ENCODE peak calls at places on chromosomes 16 and 17, in nine cellular contexts. One of them, this sample, is unnamed.

GRCh38 chr17:78168906-78169793 is 769 bp downstream of the SYNGR2 start:
- DNase-seq in fibroblast of lung: peak
- DNase-seq in GM23338: peak
- DNase-seq in AG04450: no peak
- DNase-seq in A549: peak
- DNase-seq in PC-3: peak
- DNase-seq in ascending aorta: peak
- DNase-seq in Peyer's patch: peak
- DNase-seq in right lobe of liver: peak
- DNase-seq in this sample: peak

GRCh38 chr16:8044796-8045195 is 545.5 kb downstream of the TMEM114 start:
- DNase-seq in PC-3: peak
- DNase-seq in AG04450: no peak
- DNase-seq in Peyer's patch: no peak
- DNase-seq in fibroblast of lung: no peak
- DNase-seq in A549: no peak
- DNase-seq in GM23338: no peak
- DNase-seq in right lobe of liver: no peak
- DNase-seq in ascending aorta: no peak
- DNase-seq in this sample: no peak

GRCh38 chr16:17318200-17318599 is 152.6 kb downstream of the XYLT1 start:
- DNase-seq in GM23338: peak
- DNase-seq in fibroblast of lung: peak
- DNase-seq in ascending aorta: no peak
- DNase-seq in A549: peak
- DNase-seq in right lobe of liver: no peak
- DNase-seq in PC-3: no peak
- DNase-seq in AG04450: no peak
- DNase-seq in Peyer's patch: no peak
- DNase-seq in this sample: no peak

GRCh38 chr17:352421-353212 is at the start of gene RPH3AL:
- DNase-seq in PC-3: peak
- DNase-seq in ascending aorta: no peak
- DNase-seq in GM23338: peak
- DNase-seq in fibroblast of lung: peak
- DNase-seq in A549: peak
- DNase-seq in Peyer's patch: peak
- DNase-seq in AG04450: no peak
- DNase-seq in right lobe of liver: peak
- DNase-seq in this sample: no peak

GRCh38 chr16:87216824-87217205 is 100.4 kb downstream of the C16orf95 start:
- DNase-seq in PC-3: no peak
- DNase-seq in right lobe of liver: no peak
- DNase-seq in GM23338: no peak
- DNase-seq in fibroblast of lung: peak
- DNase-seq in AG04450: no peak
- DNase-seq in A549: no peak
- DNase-seq in ascending aorta: no peak
- DNase-seq in Peyer's patch: no peak
- DNase-seq in this sample: no peak

GRCh38 chr16:85057948-85058347 is 30.4 kb downstream of the KIAA0513 start:
- DNase-seq in GM23338: no peak
- DNase-seq in PC-3: no peak
- DNase-seq in Peyer's patch: peak
- DNase-seq in A549: no peak
- DNase-seq in fibroblast of lung: no peak
- DNase-seq in AG04450: no peak
- DNase-seq in ascending aorta: no peak
- DNase-seq in right lobe of liver: no peak
- DNase-seq in this sample: no peak

GRCh38 chr16:29680180-29680598 is 1.2 kb downstream of the QPRT start:
- DNase-seq in A549: no peak
- DNase-seq in PC-3: no peak
- DNase-seq in ascending aorta: no peak
- DNase-seq in GM23338: peak
- DNase-seq in Peyer's patch: no peak
- DNase-seq in right lobe of liver: no peak
- DNase-seq in AG04450: no peak
- DNase-seq in fibroblast of lung: no peak
- DNase-seq in this sample: no peak

GRCh38 chr16:802461-802860 is 1.9 kb upstream of the GNG13 start:
- DNase-seq in PC-3: no peak
- DNase-seq in fibroblast of lung: no peak
- DNase-seq in GM23338: no peak
- DNase-seq in AG04450: no peak
- DNase-seq in ascending aorta: no peak
- DNase-seq in right lobe of liver: no peak
- DNase-seq in A549: no peak
- DNase-seq in Peyer's patch: no peak
- DNase-seq in this sample: no peak

GRCh38 chr16:14377326-14377725 is 252.7 kb downstream of the PARN start:
- DNase-seq in Peyer's patch: no peak
- DNase-seq in fibroblast of lung: peak
- DNase-seq in PC-3: no peak
- DNase-seq in AG04450: no peak
- DNase-seq in right lobe of liver: no peak
- DNase-seq in A549: no peak
- DNase-seq in ascending aorta: no peak
- DNase-seq in GM23338: no peak
- DNase-seq in this sample: no peak

GRCh38 chr17:74815067-74815466 is 38.9 kb upstream of the NAT9 start:
- DNase-seq in GM23338: no peak
- DNase-seq in PC-3: no peak
- DNase-seq in fibroblast of lung: no peak
- DNase-seq in AG04450: no peak
- DNase-seq in right lobe of liver: no peak
- DNase-seq in A549: no peak
- DNase-seq in ascending aorta: no peak
- DNase-seq in Peyer's patch: no peak
- DNase-seq in this sample: no peak

GRCh38 chr17:74813793-74814192 is 37.6 kb upstream of the NAT9 start:
- DNase-seq in GM23338: no peak
- DNase-seq in right lobe of liver: no peak
- DNase-seq in ascending aorta: no peak
- DNase-seq in Peyer's patch: no peak
- DNase-seq in AG04450: no peak
- DNase-seq in PC-3: no peak
- DNase-seq in fibroblast of lung: no peak
- DNase-seq in A549: no peak
- DNase-seq in this sample: no peak

GRCh38 chr17:74814453-74814852 is 38.3 kb upstream of the NAT9 start:
- DNase-seq in right lobe of liver: no peak
- DNase-seq in PC-3: peak
- DNase-seq in Peyer's patch: no peak
- DNase-seq in fibroblast of lung: no peak
- DNase-seq in AG04450: no peak
- DNase-seq in GM23338: no peak
- DNase-seq in A549: no peak
- DNase-seq in ascending aorta: no peak
- DNase-seq in this sample: no peak

GRCh38 chr17:74810699-74811485 is 34.7 kb upstream of the NAT9 start:
- DNase-seq in ascending aorta: no peak
- DNase-seq in right lobe of liver: no peak
- DNase-seq in fibroblast of lung: no peak
- DNase-seq in A549: no peak
- DNase-seq in Peyer's patch: no peak
- DNase-seq in AG04450: no peak
- DNase-seq in GM23338: no peak
- DNase-seq in PC-3: no peak
- DNase-seq in this sample: no peak

GRCh38 chr17:74812109-74812864 is 36.1 kb upstream of the NAT9 start:
- DNase-seq in GM23338: no peak
- DNase-seq in A549: no peak
- DNase-seq in AG04450: no peak
- DNase-seq in right lobe of liver: no peak
- DNase-seq in fibroblast of lung: no peak
- DNase-seq in Peyer's patch: no peak
- DNase-seq in ascending aorta: no peak
- DNase-seq in PC-3: no peak
- DNase-seq in this sample: no peak
- H3K27ac ChIP-seq in GM23338: no peak
- H3K27ac ChIP-seq in A549: no peak
- H3K27ac ChIP-seq in AG04450: no peak
- H3K27ac ChIP-seq in right lobe of liver: no peak
- H3K27ac ChIP-seq in fibroblast of lung: no peak
- H3K27ac ChIP-seq in Peyer's patch: no peak
- H3K27ac ChIP-seq in ascending aorta: no peak
- H3K27ac ChIP-seq in PC-3: no peak
- H3K27ac ChIP-seq in this sample: no peak

GRCh38 chr17:40177275-40177874 is at the start of gene RAPGEFL1:
- DNase-seq in Peyer's patch: peak
- DNase-seq in GM23338: peak
- DNase-seq in AG04450: no peak
- DNase-seq in ascending aorta: peak
- DNase-seq in PC-3: no peak
- DNase-seq in fibroblast of lung: peak
- DNase-seq in right lobe of liver: peak
- DNase-seq in A549: no peak
- DNase-seq in this sample: peak

GRCh38 chr17:40176409-40177110 is 710 bp upstream of the RAPGEFL1 start:
- DNase-seq in Peyer's patch: peak
- DNase-seq in AG04450: no peak
- DNase-seq in A549: no peak
- DNase-seq in PC-3: peak
- DNase-seq in ascending aorta: no peak
- DNase-seq in GM23338: no peak
- DNase-seq in right lobe of liver: no peak
- DNase-seq in fibroblast of lung: no peak
- DNase-seq in this sample: peak

GRCh38 chr17:40178660-40179059 is 1.4 kb downstream of the RAPGEFL1 start:
- DNase-seq in AG04450: no peak
- DNase-seq in right lobe of liver: no peak
- DNase-seq in PC-3: no peak
- DNase-seq in ascending aorta: no peak
- DNase-seq in GM23338: no peak
- DNase-seq in Peyer's patch: no peak
- DNase-seq in fibroblast of lung: no peak
- DNase-seq in A549: no peak
- DNase-seq in this sample: no peak

GRCh38 chr17:40179923-40180659 is 2.8 kb downstream of the RAPGEFL1 start:
- DNase-seq in PC-3: no peak
- DNase-seq in ascending aorta: no peak
- DNase-seq in fibroblast of lung: peak
- DNase-seq in A549: no peak
- DNase-seq in AG04450: no peak
- DNase-seq in right lobe of liver: no peak
- DNase-seq in Peyer's patch: no peak
- DNase-seq in GM23338: no peak
- DNase-seq in this sample: peak

GRCh38 chr17:40178021-40178601 is 841 bp downstream of the RAPGEFL1 start:
- DNase-seq in A549: no peak
- DNase-seq in Peyer's patch: no peak
- DNase-seq in ascending aorta: no peak
- DNase-seq in fibroblast of lung: no peak
- DNase-seq in GM23338: peak
- DNase-seq in AG04450: no peak
- DNase-seq in right lobe of liver: no peak
- DNase-seq in PC-3: no peak
- DNase-seq in this sample: no peak
- H3K4me3 ChIP-seq in A549: no peak
- H3K4me3 ChIP-seq in Peyer's patch: peak
- H3K4me3 ChIP-seq in ascending aorta: peak
- H3K4me3 ChIP-seq in fibroblast of lung: no peak
- H3K4me3 ChIP-seq in GM23338: peak
- H3K4me3 ChIP-seq in AG04450: no peak
- H3K4me3 ChIP-seq in right lobe of liver: peak
- H3K4me3 ChIP-seq in PC-3: no peak
- H3K4me3 ChIP-seq in this sample: peak

GRCh38 chr17:17060930-17061329 is 18.7 kb downstream of the MPRIP start:
- DNase-seq in PC-3: no peak
- DNase-seq in GM23338: no peak
- DNase-seq in ascending aorta: no peak
- DNase-seq in right lobe of liver: no peak
- DNase-seq in A549: no peak
- DNase-seq in fibroblast of lung: no peak
- DNase-seq in Peyer's patch: peak
- DNase-seq in AG04450: no peak
- DNase-seq in this sample: no peak

GRCh38 chr17:17058304-17058703 is 16.0 kb downstream of the MPRIP start:
- DNase-seq in fibroblast of lung: no peak
- DNase-seq in PC-3: no peak
- DNase-seq in ascending aorta: peak
- DNase-seq in A549: no peak
- DNase-seq in right lobe of liver: no peak
- DNase-seq in Peyer's patch: peak
- DNase-seq in GM23338: no peak
- DNase-seq in AG04450: no peak
- DNase-seq in this sample: no peak

GRCh38 chr17:17060001-17060929 is 18.0 kb downstream of the MPRIP start:
- DNase-seq in PC-3: no peak
- DNase-seq in Peyer's patch: peak
- DNase-seq in fibroblast of lung: no peak
- DNase-seq in ascending aorta: peak
- DNase-seq in A549: no peak
- DNase-seq in GM23338: no peak
- DNase-seq in right lobe of liver: no peak
- DNase-seq in AG04450: no peak
- DNase-seq in this sample: no peak

GRCh38 chr17:17061516-17061915 is 19.3 kb downstream of the MPRIP start:
- DNase-seq in fibroblast of lung: no peak
- DNase-seq in right lobe of liver: no peak
- DNase-seq in Peyer's patch: peak
- DNase-seq in GM23338: no peak
- DNase-seq in ascending aorta: peak
- DNase-seq in AG04450: no peak
- DNase-seq in PC-3: no peak
- DNase-seq in A549: no peak
- DNase-seq in this sample: no peak

DNA sequence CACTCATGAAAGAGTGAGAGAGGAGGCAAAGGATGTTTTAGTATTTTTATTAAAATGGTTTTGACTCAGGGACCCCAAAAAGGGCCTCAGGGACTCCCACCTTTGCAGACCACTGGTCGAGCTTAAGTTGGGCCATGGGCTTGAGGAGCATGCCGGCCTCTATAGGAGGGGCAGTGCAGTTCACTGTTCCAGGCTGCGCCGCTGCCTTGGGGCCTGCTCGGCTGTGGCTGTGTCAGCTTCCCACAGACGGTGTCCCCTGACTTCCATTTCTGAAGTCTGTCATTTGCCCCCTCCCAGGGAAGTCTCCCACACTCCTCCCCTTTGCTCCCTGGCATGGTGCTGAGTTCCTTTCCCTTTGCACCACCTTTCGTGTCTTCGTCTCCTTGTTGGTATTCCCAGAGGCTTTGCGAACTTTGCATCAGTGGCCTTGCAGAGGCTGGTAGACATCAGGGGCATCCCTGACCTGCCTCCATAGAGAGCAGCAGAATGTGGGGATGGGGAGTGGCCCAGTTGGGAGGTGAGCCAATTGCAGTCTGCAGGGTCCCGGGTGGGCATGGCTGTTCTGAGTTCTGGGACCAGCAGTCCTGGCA is 17.1 kb downstream of the MPRIP start:
- DNase-seq in PC-3: no peak
- DNase-seq in A549: no peak
- DNase-seq in ascending aorta: peak
- DNase-seq in fibroblast of lung: no peak
- DNase-seq in right lobe of liver: no peak
- DNase-seq in AG04450: no peak
- DNase-seq in GM23338: no peak
- DNase-seq in Peyer's patch: peak
- DNase-seq in this sample: no peak
- H3K27ac ChIP-seq in PC-3: no peak
- H3K27ac ChIP-seq in A549: peak
- H3K27ac ChIP-seq in ascending aorta: no peak
- H3K27ac ChIP-seq in fibroblast of lung: no peak
- H3K27ac ChIP-seq in right lobe of liver: no peak
- H3K27ac ChIP-seq in AG04450: no peak
- H3K27ac ChIP-seq in GM23338: no peak
- H3K27ac ChIP-seq in Peyer's patch: no peak
- H3K27ac ChIP-seq in this sample: no peak

GRCh38 chr17:68461122-68461539 is 3.8 kb upstream of the WIPI1 start:
- DNase-seq in PC-3: no peak
- DNase-seq in AG04450: no peak
- DNase-seq in GM23338: no peak
- DNase-seq in fibroblast of lung: no peak
- DNase-seq in ascending aorta: no peak
- DNase-seq in A549: no peak
- DNase-seq in right lobe of liver: no peak
- DNase-seq in Peyer's patch: no peak
- DNase-seq in this sample: no peak
- H3K4me3 ChIP-seq in PC-3: no peak
- H3K4me3 ChIP-seq in AG04450: no peak
- H3K4me3 ChIP-seq in GM23338: no peak
- H3K4me3 ChIP-seq in fibroblast of lung: no peak
- H3K4me3 ChIP-seq in ascending aorta: no peak
- H3K4me3 ChIP-seq in A549: no peak
- H3K4me3 ChIP-seq in right lobe of liver: no peak
- H3K4me3 ChIP-seq in Peyer's patch: no peak
- H3K4me3 ChIP-seq in this sample: no peak

This sample was measured in mammary epithelial cell.